ENCODE peak calls at places on chromosomes 2 and 18, in ten cellular contexts. D, H, G, F, M, T, K, E, W and O are unnamed samples.

GRCh38 chr2:7094113-7094760 is 177.0 kb downstream of the RNF144A start:
- DNase-seq in D (no peak), H (no peak), G (peak; percentile 3), F (no peak), M (no peak), T (no peak), K (no peak), E (no peak), W (no peak), O (no peak)

GRCh38 chr18:48817021-48817461 is 133.7 kb downstream of the SMAD7 start:
- DNase-seq in D (no peak), H (peak; percentile 25), G (no peak), F (no peak), M (no peak), T (no peak), K (no peak), E (no peak), W (peak; percentile 61), O (peak; percentile 73)

GRCh38 chr2:46349115-46349547 is 51.9 kb downstream of the EPAS1 start:
- DNase-seq in D (no peak), H (no peak), G (no peak), F (no peak), M (no peak), T (no peak), K (no peak), E (no peak), W (no peak), O (no peak)

GRCh38 chr2:71226391-71226964 is 425 bp downstream of the PAIP2B start:
- DNase-seq in D (no peak), H (no peak), G (peak; percentile 17), F (peak; percentile 32), M (no peak), T (no peak), K (no peak), E (no peak), W (peak; percentile 73), O (peak; percentile 87)

GRCh38 chr2:57330447-57330846 is 716.2 kb upstream of the VRK2 start:
- DNase-seq in D (no peak), H (no peak), G (peak; percentile 49), F (peak; percentile 5), M (no peak), T (no peak), K (peak; percentile 54), E (peak; percentile 63), W (no peak), O (no peak)

GRCh38 chr2:240209493-240209892 is 69.0 kb upstream of the OTOS start:
- DNase-seq in D (no peak), H (no peak), G (no peak), F (no peak), M (no peak), T (no peak), K (no peak), E (no peak), W (no peak), O (peak; percentile 54)

GRCh38 chr2:39568116-39568515 is 97.6 kb upstream of the TMEM178A start:
- DNase-seq in D (no peak), H (no peak), G (no peak), F (no peak), M (no peak), T (no peak), K (no peak), E (no peak), W (no peak), O (no peak)

GRCh38 chr2:23658466-23658942 is 268.4 kb downstream of the ATAD2B start:
- DNase-seq in D (no peak), H (no peak), G (no peak), F (peak; percentile 30), M (no peak), T (no peak), K (no peak), E (no peak), W (no peak), O (no peak)

GRCh38 chr18:79797518-79798345 is at the start of gene KCNG2:
- DNase-seq in D (no peak), H (no peak), G (no peak), F (no peak), M (no peak), T (no peak), K (no peak), E (no peak), W (no peak), O (peak; percentile 87)

GRCh38 chr18:39596891-39597290 is 2031.3 kb upstream of the CELF4 start:
- DNase-seq in D (no peak), H (no peak), G (no peak), F (no peak), M (no peak), T (no peak), K (no peak), E (no peak), W (no peak), O (no peak)

GRCh38 chr2:128607440-128607839 is 288.8 kb upstream of the HS6ST1 start:
- DNase-seq in D (no peak), H (peak; percentile 27), G (no peak), F (no peak), M (no peak), T (no peak), K (no peak), E (no peak), W (peak; percentile 37), O (peak; percentile 47)

GRCh38 chr18:32773187-32773712 is 427 bp upstream of the KLHL14 start:
- DNase-seq in D (no peak), H (no peak), G (no peak), F (no peak), M (no peak), T (no peak), K (no peak), E (no peak), W (no peak), O (no peak)

GRCh38 chr18:79879566-79879965 is 71.9 kb downstream of the SLC66A2 start:
- DNase-seq in D (no peak), H (no peak), G (no peak), F (no peak), M (no peak), T (no peak), K (no peak), E (no peak), W (no peak), O (peak; percentile 13)

GRCh38 chr2:204436267-204436666 is 109.0 kb upstream of the PARD3B start:
- DNase-seq in D (no peak), H (no peak), G (no peak), F (no peak), M (no peak), T (no peak), K (no peak), E (no peak), W (no peak), O (no peak)

GRCh38 chr2:223846524-223846923 is 9.1 kb upstream of the AP1S3 start:
- DNase-seq in D (no peak), H (no peak), G (peak; percentile 54), F (peak; percentile 25), M (no peak), T (no peak), K (peak; percentile 93), E (peak; percentile 27), W (no peak), O (no peak)

GRCh38 chr2:45432406-45432805 is 178.7 kb downstream of the SRBD1 start:
- DNase-seq in D (no peak), H (no peak), G (peak; percentile 36), F (no peak), M (no peak), T (no peak), K (peak; percentile 28), E (no peak), W (no peak), O (no peak)

GRCh38 chr2:67234443-67234842 is 162.7 kb upstream of the ETAA1 start:
- DNase-seq in D (no peak), H (no peak), G (peak; percentile 53), F (no peak), M (no peak), T (no peak), K (peak; percentile 6), E (peak; percentile 33), W (no peak), O (no peak)

GRCh38 chr2:219230201-219230540 is 565 bp downstream of the ANKZF1 start:
- DNase-seq in D (no peak), H (no peak), G (peak; percentile 81), F (peak; percentile 46), M (peak; percentile 35), T (no peak), K (peak; percentile 38), E (peak; percentile 53), W (peak; percentile 82), O (peak; percentile 92)

GRCh38 chr2:11858883-11859282 is 112.5 kb downstream of the LPIN1 start:
- DNase-seq in D (no peak), H (no peak), G (no peak), F (no peak), M (no peak), T (no peak), K (no peak), E (no peak), W (peak; percentile 41), O (peak; percentile 34)

GRCh38 chr2:17171446-17172049 is 346.7 kb downstream of the RAD51AP2 start:
- DNase-seq in D (no peak), H (no peak), G (peak; percentile 18), F (no peak), M (no peak), T (no peak), K (peak; percentile 33), E (peak; percentile 36), W (no peak), O (no peak)

GRCh38 chr2:234593636-234594035 is 96.8 kb upstream of the ARL4C start:
- DNase-seq in D (no peak), H (no peak), G (peak; percentile 38), F (no peak), M (no peak), T (no peak), K (no peak), E (no peak), W (no peak), O (no peak)

GRCh38 chr18:3704556-3705162 is 254.7 kb downstream of the TGIF1 start:
- DNase-seq in D (no peak), H (no peak), G (peak; percentile 27), F (peak; percentile 13), M (no peak), T (no peak), K (peak; percentile 22), E (peak; percentile 21), W (no peak), O (no peak)

GRCh38 chr2:196607073-196607472 is 32.4 kb upstream of the CCDC150 start:
- DNase-seq in D (no peak), H (no peak), G (peak; percentile 79), F (no peak), M (no peak), T (no peak), K (peak; percentile 28), E (no peak), W (no peak), O (no peak)

GRCh38 chr2:235390108-235390815 is 103.6 kb upstream of the AGAP1 start:
- DNase-seq in D (no peak), H (no peak), G (peak; percentile 94), F (peak; percentile 87), M (peak; percentile 14), T (peak; percentile 1), K (no peak), E (no peak), W (peak; percentile 73), O (no peak)

GRCh38 chr18:45728341-45729010 is 4.5 kb downstream of the SLC14A1 start:
- DNase-seq in D (no peak), H (no peak), G (peak; percentile 17), F (no peak), M (no peak), T (no peak), K (no peak), E (no peak), W (no peak), O (no peak)